ENCODE peak calls at places on chromosomes 12 and 14, in six cellular contexts. One of them, this sample, is unnamed.

GRCh38 chr12:3271639-3272038 is 194.5 kb downstream of the TSPAN9 start:
- DNase-seq in naive thymus-derived CD8-positive, alpha-beta T cell: no peak
- DNase-seq in spleen: no peak
- DNase-seq in activated CD8-positive, alpha-beta memory T cell treated with anti-CD3 and anti-CD28 coated beads for 48 hours: no peak
- DNase-seq in KBM-7: no peak
- DNase-seq in NCI-H1048: no peak
- DNase-seq in this sample: no peak

GRCh38 chr14:70664698-70665447 is 23.2 kb downstream of the TTC9 start:
- DNase-seq in spleen: no peak
- DNase-seq in activated CD8-positive, alpha-beta memory T cell treated with anti-CD3 and anti-CD28 coated beads for 48 hours: no peak
- DNase-seq in KBM-7: no peak
- DNase-seq in naive thymus-derived CD8-positive, alpha-beta T cell: no peak
- DNase-seq in NCI-H1048: no peak
- DNase-seq in this sample: no peak

GRCh38 chr12:127268121-127268520 is 998.8 kb upstream of the TMEM132C start:
- DNase-seq in naive thymus-derived CD8-positive, alpha-beta T cell: no peak
- DNase-seq in KBM-7: no peak
- DNase-seq in activated CD8-positive, alpha-beta memory T cell treated with anti-CD3 and anti-CD28 coated beads for 48 hours: no peak
- DNase-seq in spleen: no peak
- DNase-seq in NCI-H1048: no peak
- DNase-seq in this sample: no peak

GRCh38 chr14:50008562-50009355 is 107.6 kb downstream of the VCPKMT start:
- DNase-seq in NCI-H1048: no peak
- DNase-seq in KBM-7: no peak
- DNase-seq in spleen: no peak
- DNase-seq in activated CD8-positive, alpha-beta memory T cell treated with anti-CD3 and anti-CD28 coated beads for 48 hours: no peak
- DNase-seq in naive thymus-derived CD8-positive, alpha-beta T cell: no peak
- DNase-seq in this sample: no peak

GRCh38 chr12:43069768-43070221 is 480.2 kb upstream of the PRICKLE1 start:
- DNase-seq in KBM-7: no peak
- DNase-seq in naive thymus-derived CD8-positive, alpha-beta T cell: no peak
- DNase-seq in activated CD8-positive, alpha-beta memory T cell treated with anti-CD3 and anti-CD28 coated beads for 48 hours: no peak
- DNase-seq in NCI-H1048: no peak
- DNase-seq in spleen: no peak
- DNase-seq in this sample: no peak

GRCh38 chr12:56146492-56147460 is 5.6 kb upstream of the MYL6B start:
- DNase-seq in activated CD8-positive, alpha-beta memory T cell treated with anti-CD3 and anti-CD28 coated beads for 48 hours: no peak
- DNase-seq in spleen: no peak
- DNase-seq in NCI-H1048: no peak
- DNase-seq in naive thymus-derived CD8-positive, alpha-beta T cell: no peak
- DNase-seq in KBM-7: no peak
- DNase-seq in this sample: no peak

GRCh38 chr14:24353551-24354529 is 14.0 kb upstream of the RIPK3 start:
- DNase-seq in NCI-H1048: no peak
- DNase-seq in naive thymus-derived CD8-positive, alpha-beta T cell: no peak
- DNase-seq in KBM-7: no peak
- DNase-seq in activated CD8-positive, alpha-beta memory T cell treated with anti-CD3 and anti-CD28 coated beads for 48 hours: no peak
- DNase-seq in spleen: no peak
- DNase-seq in this sample: no peak

GRCh38 chr12:96218989-96219678 is 25.0 kb downstream of the ELK3 start:
- DNase-seq in activated CD8-positive, alpha-beta memory T cell treated with anti-CD3 and anti-CD28 coated beads for 48 hours: no peak
- DNase-seq in KBM-7: no peak
- DNase-seq in spleen: no peak
- DNase-seq in naive thymus-derived CD8-positive, alpha-beta T cell: no peak
- DNase-seq in NCI-H1048: no peak
- DNase-seq in this sample: no peak

GRCh38 chr14:98077176-98077575 is 1194.8 kb downstream of the BCL11B start:
- DNase-seq in NCI-H1048: no peak
- DNase-seq in spleen: no peak
- DNase-seq in naive thymus-derived CD8-positive, alpha-beta T cell: no peak
- DNase-seq in activated CD8-positive, alpha-beta memory T cell treated with anti-CD3 and anti-CD28 coated beads for 48 hours: no peak
- DNase-seq in KBM-7: no peak
- DNase-seq in this sample: no peak

GRCh38 chr14:64095620-64096019 is 198.6 kb downstream of the ESR2 start:
- DNase-seq in KBM-7: no peak
- DNase-seq in naive thymus-derived CD8-positive, alpha-beta T cell: no peak
- DNase-seq in spleen: no peak
- DNase-seq in NCI-H1048: no peak
- DNase-seq in activated CD8-positive, alpha-beta memory T cell treated with anti-CD3 and anti-CD28 coated beads for 48 hours: no peak
- DNase-seq in this sample: no peak

GRCh38 chr12:12562585-12563245 is at the start of gene DUSP16:
- DNase-seq in naive thymus-derived CD8-positive, alpha-beta T cell: peak
- DNase-seq in KBM-7: peak
- DNase-seq in spleen: peak
- DNase-seq in activated CD8-positive, alpha-beta memory T cell treated with anti-CD3 and anti-CD28 coated beads for 48 hours: no peak
- DNase-seq in NCI-H1048: peak
- DNase-seq in this sample: peak

GRCh38 chr14:105096206-105096875 is 31.1 kb upstream of the GPR132 start:
- DNase-seq in spleen: peak
- DNase-seq in NCI-H1048: no peak
- DNase-seq in activated CD8-positive, alpha-beta memory T cell treated with anti-CD3 and anti-CD28 coated beads for 48 hours: no peak
- DNase-seq in KBM-7: no peak
- DNase-seq in naive thymus-derived CD8-positive, alpha-beta T cell: no peak
- DNase-seq in this sample: no peak

GRCh38 chr14:98826618-98827017 is 445.4 kb downstream of the BCL11B start:
- DNase-seq in KBM-7: no peak
- DNase-seq in NCI-H1048: no peak
- DNase-seq in spleen: no peak
- DNase-seq in activated CD8-positive, alpha-beta memory T cell treated with anti-CD3 and anti-CD28 coated beads for 48 hours: no peak
- DNase-seq in naive thymus-derived CD8-positive, alpha-beta T cell: no peak
- DNase-seq in this sample: no peak

This sample was measured in CD4-positive, CD25-positive, alpha-beta regulatory T cell.